ENCODE peak calls at places on chromosomes 13 and 19, in six cellular contexts. D is omental fat pad, L is foreskin fibroblast, A is lower leg skin, G is astrocyte of the spinal cord, T is esophagus squamous epithelium. N is an unnamed sample.

GRCh38 chr19:33225458-33225925 is at the start of gene SLC7A10:
- DNase-seq in T (no peak), D (no peak), G (no peak), A (no peak), L (peak), N (no peak)

GRCh38 chr19:6213266-6213595 is 66.5 kb downstream of the MLLT1 start:
- DNase-seq in A (no peak), L (no peak), D (no peak), T (no peak), G (no peak), N (peak)

GRCh38 chr19:44626067-44626624 is 12.8 kb downstream of the IGSF23 start:
- DNase-seq in A (no peak), G (peak), L (peak), D (no peak), T (no peak), N (no peak)

GRCh38 chr13:49840667-49841066 is 48.2 kb upstream of the KPNA3 start:
- DNase-seq in A (no peak), L (no peak), G (no peak), T (no peak), D (no peak), N (no peak)

GRCh38 chr13:102724923-102725322 is 30.1 kb upstream of the METTL21C start:
- DNase-seq in G (peak), A (no peak), D (no peak), L (peak), T (no peak), N (no peak)

GRCh38 chr13:27820524-27821482 is 28.5 kb downstream of the GSX1 start:
- DNase-seq in G (no peak), T (no peak), D (no peak), A (peak), L (no peak), N (no peak)

GRCh38 chr19:7497292-7497691 is 8.5 kb upstream of the PEX11G start:
- DNase-seq in L (peak), T (no peak), A (no peak), G (no peak), D (no peak), N (no peak)

GRCh38 chr19:10010247-10010691 is at the start of gene COL5A3:
- DNase-seq in A (peak), T (no peak), D (no peak), L (peak), G (no peak), N (no peak)

GRCh38 chr13:44331912-44332840 is 41.4 kb upstream of the SERP2 start:
- DNase-seq in T (no peak), D (peak), L (peak), G (peak), A (no peak), N (no peak)

GRCh38 chr19:47315125-47315821 is 5.6 kb downstream of the C5AR1 start:
- DNase-seq in L (peak), D (no peak), G (peak), T (no peak), A (peak), N (no peak)

GRCh38 chr13:113916330-113916815 is 52.5 kb upstream of the GAS6 start:
- DNase-seq in A (peak), D (no peak), T (no peak), G (no peak), L (peak), N (no peak)

GRCh38 chr19:35144600-35145436 is 1.8 kb downstream of the FXYD7 start:
- DNase-seq in G (no peak), T (no peak), L (no peak), A (no peak), D (no peak), N (no peak)

GRCh38 chr13:43664700-43665191 is 122.0 kb downstream of the ENOX1 start:
- DNase-seq in L (peak), A (no peak), T (no peak), G (peak), D (no peak), N (no peak)

GRCh38 chr13:27044837-27045570 is 126.6 kb downstream of the USP12 start:
- DNase-seq in L (no peak), G (peak), A (no peak), D (no peak), T (no peak), N (no peak)

GRCh38 chr19:53823380-53824120 is 564 bp downstream of the NLRP12 start:
- DNase-seq in T (no peak), D (no peak), L (no peak), A (no peak), G (no peak), N (no peak)

GRCh38 chr13:60138674-60139073 is 25.1 kb downstream of the DIAPH3 start:
- DNase-seq in D (no peak), A (no peak), L (no peak), G (no peak), T (no peak), N (no peak)

GRCh38 chr19:14611051-14611450 is 28.2 kb downstream of the CLEC17A start:
- DNase-seq in L (no peak), D (no peak), T (no peak), G (no peak), A (no peak), N (no peak)

GRCh38 chr19:15863272-15863671 is 34.6 kb downstream of the CYP4F2 start:
- DNase-seq in L (no peak), T (no peak), D (no peak), G (no peak), A (no peak), N (no peak)

GRCh38 chr13:94248454-94249233 is 230.8 kb downstream of the DCT start:
- DNase-seq in L (peak), A (no peak), T (no peak), G (peak), D (no peak), N (no peak)

GRCh38 chr19:16851031-16851712 is 22.0 kb downstream of the SIN3B start:
- DNase-seq in T (no peak), D (no peak), A (no peak), G (peak), L (peak), N (peak)

GRCh38 chr13:24134772-24135171 is 25.7 kb upstream of the SPATA13 start:
- DNase-seq in G (no peak), A (no peak), D (no peak), T (no peak), L (no peak), N (no peak)

GRCh38 chr13:77779461-77780272 is 82.2 kb downstream of the SLAIN1 start:
- DNase-seq in T (no peak), G (peak), D (no peak), A (no peak), L (peak), N (no peak)

GRCh38 chr19:11612816-11613511 is 15.7 kb downstream of the ZNF627 start:
- DNase-seq in D (no peak), T (no peak), L (no peak), G (no peak), A (no peak), N (no peak)
- TF ChIP-seq CTCF in D (no peak), T (no peak), L (no peak), G (no peak), A (no peak), N (no peak)

GRCh38 chr19:38656171-38656981 is 8.9 kb downstream of the ACTN4 start:
- DNase-seq in A (no peak), L (peak), G (peak), D (no peak), T (no peak), N (no peak)

GRCh38 chr19:38658462-38659306 is 11.2 kb downstream of the ACTN4 start:
- DNase-seq in G (peak), A (no peak), T (no peak), D (no peak), L (peak), N (no peak)

GRCh38 chr19:38660724-38661123 is 13.3 kb downstream of the ACTN4 start:
- DNase-seq in T (no peak), G (no peak), L (no peak), A (no peak), D (no peak), N (no peak)

GRCh38 chr19:38655148-38655824 is 7.8 kb downstream of the ACTN4 start:
- DNase-seq in T (no peak), A (no peak), G (no peak), L (peak), D (no peak), N (no peak)

GRCh38 chr19:38657633-38658222 is 10.3 kb downstream of the ACTN4 start:
- DNase-seq in A (no peak), D (no peak), L (peak), G (peak), T (no peak), N (no peak)
- TF ChIP-seq CTCF in A (no peak), D (no peak), L (no peak), G (no peak), T (no peak), N (no peak)

GRCh38 chr13:111051656-111052232 is 63.4 kb upstream of the ARHGEF7 start:
- DNase-seq in T (no peak), A (peak), D (no peak), L (no peak), G (no peak), N (no peak)

GRCh38 chr13:111050539-111050879 is 64.6 kb upstream of the ARHGEF7 start:
- DNase-seq in G (no peak), D (no peak), A (no peak), L (no peak), T (no peak), N (no peak)

GRCh38 chr13:111048387-111048786 is 66.7 kb upstream of the ARHGEF7 start:
- DNase-seq in D (no peak), L (no peak), G (no peak), T (no peak), A (peak), N (no peak)

GRCh38 chr13:111051041-111051440 is 64.1 kb upstream of the ARHGEF7 start:
- DNase-seq in T (no peak), G (no peak), L (no peak), D (no peak), A (peak), N (no peak)

DNA sequence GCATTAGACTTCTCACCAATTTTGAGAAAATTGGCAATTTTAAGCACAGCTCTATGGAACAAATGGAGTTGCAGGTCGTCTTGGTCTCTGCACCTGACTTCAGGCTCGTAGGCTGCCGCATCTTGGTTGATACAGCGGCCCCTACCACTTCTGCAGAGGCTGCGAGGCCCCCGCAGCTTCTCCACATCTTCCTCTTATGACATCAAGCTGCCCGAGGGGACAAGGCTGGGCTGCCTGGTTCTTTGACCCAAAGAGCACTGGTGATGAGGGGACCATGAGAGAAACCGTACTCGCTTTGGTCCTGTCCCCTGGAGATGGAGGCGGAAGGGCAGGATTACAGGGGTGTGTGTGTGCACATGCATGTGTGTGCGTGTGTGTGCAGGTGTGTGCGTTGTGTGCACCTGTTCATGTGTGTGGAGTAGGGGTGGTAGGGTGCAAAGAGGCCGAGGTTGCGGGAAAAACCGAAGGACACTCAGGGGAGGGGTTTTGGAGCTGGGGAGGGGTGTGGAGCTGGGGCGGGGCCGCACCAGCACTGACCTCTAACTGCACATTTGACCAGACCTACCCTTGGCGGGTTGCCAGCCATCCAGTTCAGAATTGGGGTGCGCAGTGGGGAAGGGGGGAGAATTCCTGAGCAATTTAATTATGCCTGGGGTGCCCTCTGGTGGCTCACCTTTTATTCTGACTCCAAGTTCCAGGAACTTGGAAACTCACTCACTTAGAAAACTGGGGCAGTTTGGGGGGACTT is 65.1 kb upstream of the ARHGEF7 start:
- DNase-seq in D (no peak), L (peak), T (no peak), G (peak), A (peak), N (no peak)
- TF ChIP-seq CTCF in D (no peak), L (peak), T (peak), G (peak), A (no peak), N (peak)

GRCh38 chr19:31529121-31529520 is 179.9 kb upstream of the TSHZ3 start:
- DNase-seq in A (peak), T (no peak), L (peak), D (no peak), G (no peak), N (no peak)
- TF ChIP-seq CTCF in A (no peak), T (no peak), L (no peak), D (no peak), G (no peak), N (no peak)

DNA sequence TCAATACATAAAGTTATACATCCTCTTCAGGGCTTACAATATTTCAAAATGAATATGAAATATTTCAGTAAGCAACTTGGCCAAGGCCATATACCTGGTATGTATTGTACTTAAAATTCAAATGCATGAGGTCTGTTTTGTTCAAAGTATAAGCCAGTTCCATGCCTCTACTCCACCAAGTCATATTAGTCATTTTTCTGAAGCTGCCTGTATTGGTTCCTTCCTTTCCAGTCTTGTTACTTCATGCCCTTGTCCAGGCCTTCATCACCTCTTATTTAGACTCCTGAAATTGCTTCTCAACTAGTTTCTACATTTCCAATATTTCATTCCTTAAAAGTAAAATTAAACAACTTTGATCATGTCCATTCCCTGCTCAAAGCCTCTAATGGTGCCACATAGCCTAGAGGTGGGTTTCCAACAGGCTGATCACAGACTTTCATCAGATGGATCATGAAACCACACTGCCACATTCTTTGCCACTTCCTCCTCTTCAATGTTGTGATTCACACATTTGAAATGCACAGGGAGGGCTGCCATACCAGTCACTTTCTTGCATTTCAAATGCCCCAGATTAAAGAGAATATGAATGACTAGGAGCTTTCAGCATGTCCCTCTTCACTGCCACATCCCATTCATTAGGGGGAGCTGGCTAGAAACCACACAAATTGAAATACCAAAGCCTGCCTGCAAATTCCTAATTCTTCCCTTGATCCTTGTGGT is 424.1 kb upstream of the DACH1 start:
- DNase-seq in A (no peak), L (peak), G (peak), T (no peak), D (no peak), N (no peak)
- TF ChIP-seq CTCF in A (no peak), L (no peak), G (peak), T (no peak), D (no peak), N (peak)

DNA sequence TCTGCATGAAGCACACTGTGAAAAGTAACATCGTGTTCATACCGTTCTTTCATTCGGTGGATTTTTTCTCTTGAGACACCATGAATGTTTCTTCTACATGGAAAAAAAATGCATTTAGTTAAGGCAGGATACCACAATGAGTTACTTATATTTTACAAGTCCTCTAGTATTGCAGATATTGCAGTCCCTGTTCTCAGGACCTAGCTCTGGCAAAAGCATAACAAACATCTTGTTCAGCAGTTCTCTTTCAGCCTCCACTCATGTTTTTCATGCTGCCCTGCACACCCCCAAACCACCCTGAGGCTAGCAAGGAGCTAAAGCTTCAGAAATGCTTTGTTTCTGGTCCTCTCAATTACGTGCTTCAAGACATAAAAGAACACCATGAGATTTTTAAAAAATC is 24.8 kb downstream of the N4BP2L1 start:
- DNase-seq in L (no peak), D (no peak), G (no peak), A (no peak), T (no peak), N (no peak)
- TF ChIP-seq CTCF in L (no peak), D (no peak), G (no peak), A (no peak), T (no peak), N (no peak)

GRCh38 chr13:21837841-21838551 is 167.1 kb downstream of the FGF9 start:
- DNase-seq in T (no peak), G (no peak), L (no peak), D (no peak), A (no peak), N (no peak)
- TF ChIP-seq CTCF in T (no peak), G (no peak), L (no peak), D (no peak), A (no peak), N (peak)

DNA sequence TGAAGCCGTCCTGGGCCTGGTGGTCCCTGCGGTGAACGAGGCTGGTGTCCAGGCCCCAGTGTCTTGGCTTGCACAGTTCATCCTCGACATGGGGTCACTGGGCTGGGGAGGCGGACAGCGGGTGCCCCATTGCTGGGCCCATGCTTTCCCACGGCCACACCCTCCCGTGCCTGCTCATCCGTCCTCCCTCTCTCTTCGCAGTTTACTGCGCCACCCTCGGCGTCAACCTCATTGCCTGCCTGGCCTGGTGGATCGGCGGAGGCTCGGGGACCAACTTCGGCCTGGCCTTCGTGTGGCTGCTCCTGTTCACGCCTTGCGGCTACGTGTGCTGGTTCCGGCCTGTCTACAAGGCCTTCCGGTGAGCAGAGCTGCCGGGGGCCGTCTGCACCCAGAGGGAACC is 12.7 kb downstream of the ADAT3 start:
- DNase-seq in T (no peak), A (no peak), G (no peak), D (no peak), L (no peak), N (peak)
- TF ChIP-seq CTCF in T (no peak), A (no peak), G (no peak), D (no peak), L (no peak), N (no peak)

GRCh38 chr13:85497652-85498051 is 301.6 kb downstream of the SLITRK6 start:
- DNase-seq in D (no peak), L (peak), G (peak), T (no peak), A (no peak), N (no peak)
- TF ChIP-seq CTCF in D (no peak), L (no peak), G (no peak), T (no peak), A (no peak), N (no peak)